ENCODE peak calls at places on chromosomes 4 and X, in seven cellular contexts. C is fibroblast of the aortic adventitia, V is fibroblast of mammary gland, S is Caco-2, L is ascending aorta, I is HCT116, E is spleen. O is an unnamed sample.

GRCh38 chrX:71366674-71367256 is 608 bp downstream of the TAF1 start:
- DNase-seq in L (no peak), V (no peak), C (peak), I (no peak), E (peak), S (peak), O (no peak)

GRCh38 chrX:32447640-32448039 is 763.7 kb downstream of the DMD start:
- DNase-seq in S (no peak), E (no peak), C (no peak), L (no peak), I (no peak), V (no peak), O (no peak)

GRCh38 chr4:2741626-2742025 is 14.5 kb downstream of the TNIP2 start:
- DNase-seq in I (no peak), V (no peak), L (no peak), C (no peak), S (no peak), E (peak), O (no peak)

GRCh38 chr4:122832732-122833131 is 6.1 kb downstream of the FGF2 start:
- DNase-seq in I (no peak), C (no peak), V (no peak), S (no peak), E (no peak), L (no peak), O (no peak)

GRCh38 chr4:41256740-41257256 is at the start of gene UCHL1:
- DNase-seq in V (peak), I (no peak), C (peak), L (peak), S (peak), E (no peak), O (no peak)

GRCh38 chr4:39514888-39515401 is 12.3 kb downstream of the UGDH start:
- DNase-seq in C (no peak), V (peak), S (peak), E (no peak), I (peak), L (no peak), O (peak)

GRCh38 chrX:112819813-112820212 is 20.8 kb downstream of the AMOT start:
- DNase-seq in E (no peak), I (no peak), C (no peak), S (no peak), V (no peak), L (no peak), O (no peak)

GRCh38 chr4:154208424-154208823 is 283.2 kb downstream of the DCHS2 start:
- DNase-seq in S (no peak), I (peak), V (peak), C (no peak), L (no peak), E (peak), O (no peak)

GRCh38 chr4:183722738-183723560 is 63.9 kb downstream of the TRAPPC11 start:
- DNase-seq in V (peak), L (peak), C (peak), E (peak), I (no peak), S (peak), O (no peak)

GRCh38 chrX:115650449-115650848 is 89.5 kb downstream of the PLS3 start:
- DNase-seq in I (no peak), L (no peak), E (no peak), S (no peak), V (no peak), C (peak), O (no peak)

GRCh38 chr4:52059372-52059771 is 8.3 kb downstream of the SPATA18 start:
- DNase-seq in S (no peak), L (no peak), V (peak), E (no peak), C (peak), I (no peak), O (peak)

GRCh38 chr4:182093431-182093831 is 149.8 kb upstream of the TENM3 start:
- DNase-seq in E (no peak), V (no peak), I (no peak), C (no peak), S (no peak), L (no peak), O (no peak)

GRCh38 chr4:154982187-154983047 is 201.3 kb downstream of the RBM46 start:
- DNase-seq in E (no peak), S (peak), C (peak), V (peak), L (peak), I (peak), O (peak)

GRCh38 chrX:48745222-48745621 is 16.3 kb upstream of the GLOD5 start:
- DNase-seq in E (no peak), C (no peak), V (no peak), I (no peak), L (no peak), S (no peak), O (no peak)

GRCh38 chr4:187499961-187500360 is 495.6 kb upstream of the ZFP42 start:
- DNase-seq in C (no peak), S (no peak), L (no peak), V (no peak), E (no peak), I (no peak), O (peak)

GRCh38 chr4:14768449-14768848 is 233.8 kb upstream of the CPEB2 start:
- DNase-seq in C (no peak), S (no peak), E (no peak), V (no peak), I (no peak), L (no peak), O (no peak)

GRCh38 chr4:82284858-82285805 is 88.7 kb downstream of the HNRNPD start:
- DNase-seq in C (peak), S (peak), L (peak), E (peak), I (peak), V (peak), O (peak)

GRCh38 chr4:110518889-110519490 is 43.0 kb downstream of the ENPEP start:
- DNase-seq in I (no peak), E (no peak), L (no peak), S (no peak), V (peak), C (peak), O (no peak)

GRCh38 chr4:76640252-76640925 is 205.4 kb downstream of the SHROOM3 start:
- DNase-seq in V (no peak), C (no peak), S (no peak), I (no peak), L (no peak), E (no peak), O (peak)

GRCh38 chrX:39677585-39677984 is 420.2 kb downstream of the BCOR start:
- DNase-seq in L (no peak), S (no peak), V (no peak), E (no peak), I (no peak), C (no peak), O (no peak)

GRCh38 chrX:46831620-46832327 is 5.1 kb upstream of the RP2 start:
- DNase-seq in S (no peak), I (no peak), V (peak), L (no peak), C (peak), E (no peak), O (no peak)

GRCh38 chrX:101078716-101079115 is at the start of gene TMEM35A:
- DNase-seq in S (no peak), I (no peak), C (peak), V (peak), L (no peak), E (no peak), O (no peak)

GRCh38 chrX:155070038-155070437 is 898 bp downstream of the CMC4 start:
- DNase-seq in S (no peak), L (no peak), I (no peak), V (peak), E (no peak), C (no peak), O (no peak)

GRCh38 chrX:68997461-68997860 is 167.8 kb downstream of the PJA1 start:
- DNase-seq in I (no peak), E (no peak), V (peak), S (no peak), C (peak), L (peak), O (no peak)

GRCh38 chr4:148124512-148124911 is 317.7 kb downstream of the NR3C2 start:
- DNase-seq in S (no peak), L (no peak), C (no peak), E (no peak), V (no peak), I (no peak), O (no peak)

GRCh38 chrX:153739754-153740486 is 15.3 kb downstream of the ABCD1 start:
- DNase-seq in V (no peak), L (no peak), E (peak), I (no peak), C (no peak), S (no peak), O (no peak)

GRCh38 chr4:64174247-64174882 is 234.9 kb downstream of the TECRL start:
- DNase-seq in I (no peak), L (no peak), E (no peak), V (no peak), S (no peak), C (no peak), O (no peak)

GRCh38 chr4:129240816-129241215 is 144.9 kb downstream of the C4orf33 start:
- DNase-seq in C (no peak), S (no peak), L (no peak), E (no peak), V (peak), I (no peak), O (no peak)

GRCh38 chrX:38260231-38260630 is 39.6 kb upstream of the SRPX start:
- DNase-seq in L (no peak), V (peak), E (no peak), I (peak), C (no peak), S (peak), O (no peak)

GRCh38 chrX:1391370-1391706 is 575 bp downstream of the SLC25A6 start:
- DNase-seq in C (peak), S (peak), L (no peak), E (no peak), V (no peak), I (no peak), O (no peak)

GRCh38 chr4:183801460-183802168 is 103.5 kb upstream of the STOX2 start:
- DNase-seq in L (no peak), S (no peak), I (no peak), C (no peak), V (no peak), E (no peak), O (no peak)

GRCh38 chrX:9532349-9532748 is 67.5 kb downstream of the TBL1X start:
- DNase-seq in L (no peak), V (peak), I (no peak), E (no peak), C (peak), S (no peak), O (no peak)

GRCh38 chr4:19514276-19515070 is 737.2 kb upstream of the SLIT2 start:
- DNase-seq in C (peak), S (no peak), V (no peak), E (no peak), L (no peak), I (no peak), O (no peak)

GRCh38 chrX:42219231-42219630 is 295.9 kb upstream of the CASK start:
- DNase-seq in L (no peak), E (no peak), I (no peak), S (no peak), C (no peak), V (no peak), O (no peak)

GRCh38 chr4:33837043-33837442 is 2407.3 kb downstream of the ARAP2 start:
- DNase-seq in S (no peak), L (no peak), E (no peak), C (peak), I (no peak), V (peak), O (no peak)

GRCh38 chr4:80307183-80307735 is 28.3 kb upstream of the CFAP299 start:
- DNase-seq in L (no peak), E (no peak), V (no peak), C (peak), I (no peak), S (no peak), O (no peak)

DNA sequence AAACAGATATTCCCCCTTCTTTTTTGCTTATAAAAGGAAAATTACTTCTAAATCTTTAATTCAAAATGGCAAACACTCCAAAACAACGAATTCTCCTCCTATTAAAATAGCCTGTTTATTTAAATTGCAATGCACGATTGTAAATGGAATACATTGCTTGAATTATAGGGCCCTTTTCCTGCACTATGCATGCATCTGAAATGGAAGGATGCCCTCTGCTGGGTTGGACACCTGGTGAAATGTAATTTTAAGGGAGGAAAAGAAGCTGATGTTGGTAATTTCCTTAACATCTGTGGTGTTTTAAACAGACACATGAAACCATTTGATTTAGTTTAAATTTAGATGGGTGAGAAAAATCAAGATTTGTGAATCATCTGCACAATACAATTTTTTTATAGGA is 72.8 kb downstream of the GRXCR1 start:
- DNase-seq in V (no peak), E (no peak), I (no peak), S (no peak), L (no peak), C (no peak), O (no peak)
- TF ChIP-seq CTCF in V (no peak), E (no peak), I (no peak), S (no peak), L (no peak), C (no peak), O (peak)

GRCh38 chrX:17206584-17206983 is 168.4 kb upstream of the NHS start:
- DNase-seq in C (no peak), L (no peak), V (no peak), S (no peak), E (no peak), I (no peak), O (no peak)
- H3K4me3 ChIP-seq in C (no peak), L (no peak), V (no peak), S (no peak), E (no peak), I (no peak), O (no peak)

DNA sequence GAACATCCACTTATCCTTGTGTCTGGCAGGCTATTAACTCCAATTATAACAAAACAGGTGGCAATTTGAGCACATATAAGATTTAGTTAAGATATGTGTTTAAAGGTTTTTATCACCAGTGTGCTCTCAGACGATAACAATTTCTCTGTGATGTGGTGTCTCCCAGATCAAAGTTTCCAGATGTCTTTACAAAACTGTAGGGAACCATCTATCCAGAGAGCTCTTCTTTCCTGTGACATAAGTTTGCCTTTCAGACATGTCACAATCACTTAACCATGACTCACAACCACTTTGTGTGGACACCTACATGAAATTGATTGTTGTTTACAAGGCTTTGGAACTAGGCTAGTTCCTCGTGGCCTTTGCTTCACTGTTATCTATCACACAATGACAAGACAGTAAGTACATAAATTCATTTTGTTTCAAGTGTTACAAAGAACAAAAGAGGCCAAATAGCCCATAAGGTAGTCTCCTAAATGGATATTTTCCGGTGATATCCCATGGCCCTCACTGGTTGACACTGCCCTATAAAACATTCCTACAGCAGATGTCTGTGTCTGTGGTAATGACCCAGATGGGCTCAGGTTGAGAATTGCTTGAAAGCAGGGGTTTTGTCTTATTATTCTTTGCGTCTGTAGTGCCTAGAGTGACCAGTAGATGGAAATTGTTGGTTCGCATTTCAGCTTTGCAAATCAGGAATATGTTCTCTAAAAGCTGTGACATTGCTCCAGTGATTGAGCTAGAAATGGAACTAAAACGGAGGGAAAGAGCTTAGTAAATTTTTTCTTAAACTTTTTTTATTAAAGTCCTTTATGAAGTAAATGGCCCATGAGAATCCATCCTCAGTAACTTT is 297.8 kb upstream of the FAM241A start:
- DNase-seq in L (no peak), C (peak), V (peak), I (no peak), E (no peak), S (no peak), O (no peak)
- TF ChIP-seq CTCF in L (no peak), C (peak), V (peak), I (peak), E (no peak), S (peak), O (peak)

GRCh38 chr4:25092139-25092538 is 61.4 kb upstream of the LGI2 start:
- DNase-seq in E (peak), V (no peak), I (no peak), L (no peak), S (no peak), C (no peak), O (no peak)

GRCh38 chr4:25085621-25086020 is 54.9 kb upstream of the LGI2 start:
- DNase-seq in L (no peak), V (no peak), S (no peak), C (no peak), I (no peak), E (no peak), O (no peak)

GRCh38 chr4:25089058-25089763 is 58.5 kb upstream of the LGI2 start:
- DNase-seq in C (no peak), S (no peak), V (no peak), L (no peak), E (peak), I (no peak), O (no peak)

GRCh38 chr4:25090516-25090915 is 59.8 kb upstream of the LGI2 start:
- DNase-seq in E (no peak), V (peak), S (no peak), C (peak), L (no peak), I (no peak), O (no peak)

DNA sequence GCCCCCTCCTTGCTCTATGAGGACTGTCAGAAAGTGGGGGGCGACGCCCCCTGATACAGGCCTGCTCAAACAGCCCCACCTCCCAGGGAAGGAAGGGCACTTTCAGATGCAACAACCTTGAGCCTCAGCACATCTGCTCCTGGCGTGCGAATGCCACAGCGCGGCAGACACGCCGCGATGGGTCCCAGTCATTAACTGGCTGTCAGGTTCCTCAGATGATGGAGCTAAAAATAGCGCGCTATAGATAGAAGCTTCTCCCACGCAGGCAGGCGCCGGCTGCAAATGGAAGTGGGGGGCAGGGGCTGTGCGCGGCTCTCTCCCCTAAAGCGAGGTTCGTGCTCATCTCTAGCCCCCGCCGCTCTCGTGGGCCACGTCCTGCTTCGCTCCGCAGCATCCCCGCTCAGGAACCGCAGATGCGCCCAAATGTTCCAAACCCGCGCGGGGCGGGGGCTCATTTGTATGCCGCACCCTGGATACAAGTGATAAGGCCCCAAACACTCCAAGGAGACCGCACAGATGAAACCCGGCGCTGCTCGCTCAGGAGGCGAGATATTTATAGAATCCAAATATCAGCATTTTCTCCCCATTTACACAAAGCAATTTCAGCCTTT is 57.7 kb upstream of the LGI2 start:
- DNase-seq in I (no peak), L (no peak), C (no peak), V (peak), E (no peak), S (no peak), O (no peak)
- H3K4me3 ChIP-seq in I (no peak), L (peak), C (peak), V (no peak), E (no peak), S (no peak), O (no peak)

GRCh38 chr4:100588076-100588475 is 70.3 kb upstream of the EMCN start:
- DNase-seq in C (peak), L (no peak), E (no peak), V (no peak), I (no peak), S (no peak), O (no peak)

GRCh38 chr4:100593933-100594332 is 76.1 kb upstream of the EMCN start:
- DNase-seq in I (no peak), V (no peak), E (no peak), S (no peak), L (no peak), C (no peak), O (no peak)

GRCh38 chr4:100591156-100591876 is 73.5 kb upstream of the EMCN start:
- DNase-seq in V (no peak), E (no peak), L (no peak), I (no peak), S (no peak), C (peak), O (peak)

GRCh38 chr4:100590308-100590707 is 72.5 kb upstream of the EMCN start:
- DNase-seq in E (no peak), C (peak), L (no peak), S (no peak), I (no peak), V (no peak), O (no peak)
- TF ChIP-seq CTCF in E (no peak), C (no peak), L (no peak), S (no peak), I (no peak), V (no peak), O (no peak)

GRCh38 chr4:998096-998691 is 5.0 kb upstream of the SLC26A1 start:
- DNase-seq in L (no peak), S (no peak), E (no peak), V (no peak), I (no peak), C (no peak), O (no peak)
- H3K4me3 ChIP-seq in L (no peak), S (no peak), E (no peak), V (no peak), I (no peak), C (no peak), O (no peak)

GRCh38 chr4:124515591-124515990 is 196.9 kb downstream of the ANKRD50 start:
- DNase-seq in L (no peak), E (no peak), I (no peak), V (no peak), C (no peak), S (no peak), O (no peak)
- TF ChIP-seq CTCF in L (no peak), E (no peak), I (no peak), V (no peak), C (no peak), S (no peak), O (no peak)

O was measured in LNCaP clone FGC.